ENCODE peak calls at places on chromosomes 5 and 9, in five cellular contexts. G is left ventricle myocardium inferior, P is psoas muscle, U is ascending aorta, H is cardiac fibroblast. C is an unnamed sample.

GRCh38 chr5:135864503-135865443 is 30.3 kb downstream of the SLC25A48 start:
- DNase-seq in G (no peak), P (peak), U (no peak), H (no peak), C (no peak)

GRCh38 chr5:84685121-84685520 is 300.4 kb upstream of the EDIL3 start:
- DNase-seq in U (no peak), P (no peak), H (no peak), G (no peak), C (no peak)

GRCh38 chr5:40486437-40487270 is 193.1 kb upstream of the PTGER4 start:
- DNase-seq in H (peak), P (no peak), G (no peak), U (no peak), C (no peak)

GRCh38 chr5:54215233-54215736 is 95.1 kb downstream of the ARL15 start:
- DNase-seq in G (no peak), U (no peak), H (no peak), P (no peak), C (no peak)

GRCh38 chr9:100595391-100596199 is 17.7 kb downstream of the CAVIN4 start:
- DNase-seq in H (peak), P (no peak), G (no peak), U (no peak), C (no peak)

GRCh38 chr9:110214553-110214952 is 6.6 kb upstream of the C9orf152 start:
- DNase-seq in H (no peak), G (no peak), U (no peak), P (no peak), C (no peak)

GRCh38 chr5:181189962-181190710 is 14.9 kb downstream of the TRIM7 start:
- DNase-seq in G (no peak), H (no peak), P (peak), U (no peak), C (no peak)

GRCh38 chr9:27791311-27791710 is 218.0 kb upstream of the C9orf72 start:
- DNase-seq in U (no peak), P (no peak), G (no peak), H (peak), C (no peak)

GRCh38 chr5:131637694-131638093 is 2.7 kb upstream of the RAPGEF6 start:
- DNase-seq in U (no peak), P (no peak), G (no peak), H (no peak), C (no peak)

GRCh38 chr5:139470821-139471300 is at the start of gene SMIM33:
- DNase-seq in H (no peak), P (no peak), U (no peak), G (no peak), C (no peak)

GRCh38 chr5:206406-206805 is 11.5 kb downstream of the CCDC127 start:
- DNase-seq in U (no peak), P (no peak), G (no peak), H (peak), C (no peak)

GRCh38 chr5:65555266-65555665 is 7.7 kb downstream of the CENPK start:
- DNase-seq in U (no peak), H (peak), P (no peak), G (no peak), C (no peak)

GRCh38 chr5:121525731-121526130 is 326.0 kb upstream of the FTMT start:
- DNase-seq in H (no peak), U (no peak), G (no peak), P (no peak), C (no peak)

GRCh38 chr5:154865466-154866184 is 7.2 kb downstream of the CNOT8 start:
- DNase-seq in G (no peak), P (no peak), U (no peak), H (peak), C (no peak)

GRCh38 chr5:169581580-169582227 is 1.9 kb upstream of the SPDL1 start:
- DNase-seq in H (peak), U (no peak), G (no peak), P (no peak), C (peak)

GRCh38 chr9:136277746-136278145 is 26.1 kb downstream of the CCDC187 start:
- DNase-seq in H (no peak), U (no peak), G (no peak), P (no peak), C (no peak)

GRCh38 chr5:73796164-73797141 is 170.5 kb downstream of the ARHGEF28 start:
- DNase-seq in P (no peak), H (peak), G (peak), U (no peak), C (no peak)

GRCh38 chr9:70901741-70902140 is 219.7 kb downstream of the TRPM3 start:
- DNase-seq in U (no peak), P (no peak), G (no peak), H (no peak), C (no peak)

GRCh38 chr5:167440846-167441245 is 850.6 kb upstream of the WWC1 start:
- DNase-seq in U (no peak), G (no peak), H (no peak), P (no peak), C (no peak)

GRCh38 chr5:122077451-122078115 is 476 bp downstream of the LOX start:
- DNase-seq in P (peak), H (no peak), G (no peak), U (no peak), C (peak)

GRCh38 chr5:16081376-16081775 is 98.2 kb downstream of the MARCHF11 start:
- DNase-seq in U (no peak), P (no peak), H (no peak), G (no peak), C (no peak)

GRCh38 chr9:105679406-105680022 is 14.8 kb upstream of the TMEM38B start:
- DNase-seq in H (no peak), U (no peak), P (no peak), G (no peak), C (no peak)

GRCh38 chr5:171630047-171630669 is 155.5 kb upstream of the SMIM23 start:
- DNase-seq in G (peak), H (peak), U (no peak), P (peak), C (peak)
- TF ChIP-seq CTCF in G (peak), H (peak), U (peak), P (peak), C (no peak)

DNA sequence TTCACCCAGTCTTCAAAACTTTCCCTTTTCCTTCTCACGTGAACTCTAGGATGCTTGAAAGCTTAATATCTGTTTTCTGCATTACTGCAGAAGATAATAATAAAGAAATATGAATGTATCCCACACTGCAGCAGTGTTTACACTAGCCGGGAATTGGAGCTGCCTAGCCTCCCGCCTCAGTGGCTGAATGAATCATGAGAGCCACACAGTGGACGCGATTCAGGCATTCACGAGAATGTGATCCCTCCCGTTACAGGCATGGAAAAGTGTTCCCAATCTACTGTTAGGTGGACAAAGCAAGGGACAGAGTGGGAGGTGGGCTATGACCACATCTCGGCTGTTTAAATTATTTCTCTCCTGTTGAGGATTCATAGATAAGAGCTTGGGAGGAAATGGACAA is 69.4 kb upstream of the CTSL start:
- DNase-seq in U (no peak), H (peak), P (no peak), G (no peak), C (no peak)
- H3K4me3 ChIP-seq in U (no peak), H (no peak), P (no peak), G (no peak), C (no peak)

DNA sequence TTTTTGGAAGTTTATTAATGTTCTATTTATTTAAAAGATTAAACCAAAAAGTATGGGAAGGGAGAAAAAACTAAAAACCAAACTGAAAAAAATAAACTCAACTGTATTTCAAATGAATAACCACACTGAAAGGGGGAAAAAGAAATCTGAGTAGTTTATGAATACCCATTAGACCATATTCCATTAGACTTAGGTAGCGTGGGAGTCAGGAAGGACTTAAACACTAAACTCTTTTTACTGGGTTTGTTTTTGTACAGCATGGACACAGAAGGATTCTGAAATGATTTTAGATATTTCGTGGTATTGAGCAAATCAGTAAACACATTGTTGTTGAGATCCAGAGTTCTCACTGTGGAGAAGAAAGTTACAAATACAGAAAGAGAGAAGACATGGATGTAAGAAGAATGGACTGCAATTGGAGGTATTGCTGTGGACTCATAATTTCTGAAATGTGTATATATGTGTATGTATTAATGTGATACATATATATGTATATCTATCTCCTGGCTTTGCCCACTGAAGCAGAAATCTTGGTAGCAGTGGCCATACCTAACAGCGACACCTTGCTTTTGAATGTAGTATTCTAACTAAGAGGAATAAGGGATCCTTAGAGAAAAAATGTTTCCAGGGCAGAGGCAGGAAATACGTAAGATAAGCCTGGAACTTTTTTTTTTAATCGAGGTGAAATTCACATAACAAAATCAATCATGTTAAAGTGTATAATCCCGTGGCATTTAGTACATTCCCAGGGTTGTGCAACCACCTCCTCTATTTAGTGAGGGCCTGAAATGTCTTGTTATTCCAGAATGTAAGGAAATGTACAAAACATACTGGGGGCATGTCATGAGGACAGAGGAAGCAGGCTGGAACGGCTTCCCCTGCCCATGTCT is 228.8 kb downstream of the SMARCA2 start:
- DNase-seq in P (no peak), G (no peak), U (no peak), H (peak), C (no peak)
- TF ChIP-seq CTCF in P (no peak), G (no peak), U (no peak), H (peak), C (no peak)

GRCh38 chr5:83109380-83109779 is 32.0 kb downstream of the XRCC4 start:
- DNase-seq in G (no peak), H (no peak), U (no peak), P (no peak), C (no peak)
- H3K4me3 ChIP-seq in G (no peak), H (no peak), U (no peak), P (no peak), C (no peak)